ENCODE peak calls at places on chromosome 1, in seven cellular contexts. X is endothelial cell of umbilical vein; F is right cardiac atrium; O is Panc1; L is psoas muscle; V is GM23248; U is naive thymus-derived CD4-positive, alpha-beta T cell. H is an unnamed sample.

GRCh38 chr1:156371553-156372264 is 2.7 kb downstream of the RHBG start:
- DNase-seq in F (peak), X (no peak), U (no peak), V (peak), L (peak), O (no peak), H (no peak)

GRCh38 chr1:85134583-85135455 is 66.0 kb downstream of the SYDE2 start:
- DNase-seq in X (no peak), O (no peak), F (peak), V (peak), L (no peak), U (no peak), H (no peak)

GRCh38 chr1:230465701-230466100 is 39.6 kb upstream of the PGBD5 start:
- DNase-seq in L (no peak), V (no peak), X (no peak), O (no peak), F (no peak), U (no peak), H (no peak)

GRCh38 chr1:5956022-5956830 is 36.0 kb downstream of the NPHP4 start:
- DNase-seq in U (no peak), V (no peak), L (no peak), O (no peak), X (no peak), F (no peak), H (no peak)

GRCh38 chr1:172517545-172517944 is 15.4 kb upstream of the SUCO start:
- DNase-seq in X (no peak), V (no peak), O (no peak), F (no peak), L (no peak), U (no peak), H (no peak)

GRCh38 chr1:145845144-145845513 is 301 bp upstream of the NUDT17 start:
- DNase-seq in V (no peak), X (no peak), O (no peak), L (no peak), F (no peak), U (no peak), H (no peak)

GRCh38 chr1:43367904-43368645 is at the start of gene ELOVL1:
- DNase-seq in L (peak), O (peak), X (peak), V (peak), F (peak), U (peak), H (peak)

GRCh38 chr1:78619803-78620579 is at the start of gene IFI44L:
- DNase-seq in O (no peak), X (peak), F (peak), U (peak), L (peak), V (peak), H (peak)

GRCh38 chr1:57421366-57421765 is 2.5 kb downstream of the DAB1 start:
- DNase-seq in U (no peak), L (no peak), O (no peak), F (no peak), X (no peak), V (peak), H (no peak)

DNA sequence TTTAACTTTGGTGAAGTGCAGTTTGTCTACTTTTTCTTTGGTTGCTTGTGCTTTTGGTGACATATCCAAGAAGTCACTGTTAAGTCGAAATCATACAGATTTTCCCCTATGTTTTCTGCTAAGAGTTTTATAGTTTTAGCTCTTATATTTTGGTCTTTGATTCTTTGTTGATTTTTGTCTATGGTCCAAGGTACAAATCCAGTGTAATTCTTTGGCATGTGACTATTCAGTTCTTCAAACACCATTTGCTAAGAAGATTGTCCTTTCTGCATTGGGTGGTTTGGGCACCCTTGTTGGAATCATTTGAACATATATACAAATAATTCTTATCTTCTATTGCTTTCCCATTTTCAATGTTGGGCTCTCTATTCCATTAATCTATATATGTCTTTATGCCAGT is 16.2 kb downstream of the HIPK1 start:
- DNase-seq in L (no peak), V (no peak), U (no peak), O (no peak), F (no peak), X (no peak), H (no peak)
- H3K4me3 ChIP-seq in L (no peak), V (no peak), U (no peak), O (no peak), F (no peak), X (no peak), H (no peak)

GRCh38 chr1:93595266-93595665 is 86.4 kb downstream of the BCAR3 start:
- DNase-seq in U (no peak), V (peak), F (no peak), L (no peak), O (no peak), X (no peak), H (no peak)
- H3K4me3 ChIP-seq in U (no peak), V (no peak), F (no peak), L (no peak), O (no peak), X (no peak), H (no peak)

GRCh38 chr1:182628657-182629056 is 24.5 kb upstream of the RGS16 start:
- DNase-seq in L (no peak), U (no peak), X (no peak), F (no peak), O (no peak), V (no peak), H (no peak)

GRCh38 chr1:182629674-182630073 is 25.5 kb upstream of the RGS16 start:
- DNase-seq in X (no peak), O (no peak), F (no peak), U (no peak), V (no peak), L (no peak), H (no peak)

GRCh38 chr1:182625716-182626504 is 21.7 kb upstream of the RGS16 start:
- DNase-seq in V (peak), O (no peak), L (no peak), U (no peak), F (no peak), X (no peak), H (no peak)

GRCh38 chr1:182624582-182624981 is 20.4 kb upstream of the RGS16 start:
- DNase-seq in L (no peak), F (no peak), V (no peak), U (no peak), O (no peak), X (no peak), H (no peak)

DNA sequence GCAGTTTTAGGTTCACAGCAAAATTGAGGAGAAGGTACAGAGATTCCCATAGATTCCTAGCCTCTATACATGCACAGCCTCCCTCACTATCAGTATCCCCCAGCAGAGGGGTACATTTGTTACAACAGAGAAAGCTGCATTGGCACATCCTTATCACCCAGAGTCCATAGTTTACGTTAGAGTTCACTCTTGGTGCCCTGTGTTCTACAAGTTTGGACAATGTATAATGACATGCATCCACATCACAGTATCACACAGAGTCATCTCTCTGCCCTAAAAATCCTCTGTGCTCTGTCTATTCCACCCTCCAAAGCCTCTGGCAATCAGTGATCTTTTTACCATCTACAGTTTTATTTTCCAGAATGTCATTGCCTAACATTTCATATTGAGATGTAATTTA is 22.3 kb upstream of the RGS16 start:
- DNase-seq in L (no peak), F (no peak), U (no peak), X (no peak), V (no peak), O (no peak), H (no peak)
- H3K4me3 ChIP-seq in L (no peak), F (no peak), U (no peak), X (no peak), V (no peak), O (no peak), H (no peak)

GRCh38 chr1:50213505-50213904 is 104.8 kb downstream of the ELAVL4 start:
- DNase-seq in U (no peak), F (no peak), V (no peak), L (no peak), O (no peak), X (no peak), H (no peak)

GRCh38 chr1:50214764-50215163 is 106.0 kb downstream of the ELAVL4 start:
- DNase-seq in F (no peak), U (no peak), V (no peak), L (no peak), X (no peak), O (no peak), H (no peak)

GRCh38 chr1:50208296-50208695 is 99.6 kb downstream of the ELAVL4 start:
- DNase-seq in V (peak), O (no peak), U (no peak), X (no peak), L (no peak), F (no peak), H (no peak)

GRCh38 chr1:50209749-50210148 is 101.0 kb downstream of the ELAVL4 start:
- DNase-seq in X (no peak), L (no peak), O (no peak), V (no peak), F (no peak), U (no peak), H (no peak)
- H3K4me3 ChIP-seq in X (no peak), L (no peak), O (no peak), V (no peak), F (no peak), U (no peak), H (no peak)

GRCh38 chr1:33439662-33440061 is 8.8 kb upstream of the PHC2 start:
- DNase-seq in V (no peak), X (no peak), O (no peak), U (no peak), L (no peak), F (no peak), H (no peak)
- H3K4me3 ChIP-seq in V (no peak), X (no peak), O (no peak), U (no peak), L (no peak), F (no peak), H (no peak)

GRCh38 chr1:1781526-1781903 is 3.2 kb upstream of the NADK start:
- DNase-seq in L (peak), O (no peak), U (no peak), F (no peak), V (peak), X (no peak), H (no peak)
- H3K4me3 ChIP-seq in L (no peak), O (no peak), U (no peak), F (no peak), V (no peak), X (no peak), H (no peak)

DNA sequence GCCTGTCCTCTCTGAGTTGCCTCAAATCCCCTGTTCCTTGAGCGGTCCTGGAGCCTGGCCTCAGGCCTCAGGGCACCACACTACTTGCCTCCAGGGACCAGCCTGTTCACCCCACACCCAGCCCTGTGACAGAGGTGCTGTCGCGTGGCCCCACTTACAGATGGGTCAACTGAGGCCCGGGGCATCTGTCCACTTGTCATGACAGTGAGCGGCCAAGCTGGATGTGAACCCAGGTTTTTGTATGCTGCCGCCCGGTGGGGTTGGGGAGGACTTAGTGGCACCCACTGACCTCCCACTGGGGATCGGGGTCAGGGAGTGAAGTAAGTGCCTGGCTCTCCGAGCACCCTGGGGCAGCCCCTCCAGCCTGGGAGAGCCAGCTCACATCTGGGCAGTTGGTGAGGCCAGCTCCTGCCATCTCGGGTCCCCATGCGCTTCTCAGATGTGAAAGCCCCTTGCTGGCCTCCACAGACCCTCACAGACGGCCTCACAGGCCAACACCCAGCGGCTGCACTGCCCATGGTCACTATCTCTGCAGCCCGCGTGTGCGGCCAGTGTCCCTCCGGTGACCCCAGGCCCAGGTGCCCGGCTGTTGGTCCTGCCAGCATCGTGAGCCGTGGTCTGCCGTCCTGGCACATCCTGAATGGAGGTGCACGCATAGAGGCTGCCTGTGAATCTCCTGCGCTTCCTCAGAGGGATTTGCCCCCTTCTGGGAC is 9.3 kb upstream of the FAAP20 start:
- DNase-seq in O (no peak), U (no peak), L (no peak), F (peak), V (no peak), X (no peak), H (no peak)
- H3K4me3 ChIP-seq in O (peak), U (no peak), L (peak), F (peak), V (peak), X (no peak), H (peak)

DNA sequence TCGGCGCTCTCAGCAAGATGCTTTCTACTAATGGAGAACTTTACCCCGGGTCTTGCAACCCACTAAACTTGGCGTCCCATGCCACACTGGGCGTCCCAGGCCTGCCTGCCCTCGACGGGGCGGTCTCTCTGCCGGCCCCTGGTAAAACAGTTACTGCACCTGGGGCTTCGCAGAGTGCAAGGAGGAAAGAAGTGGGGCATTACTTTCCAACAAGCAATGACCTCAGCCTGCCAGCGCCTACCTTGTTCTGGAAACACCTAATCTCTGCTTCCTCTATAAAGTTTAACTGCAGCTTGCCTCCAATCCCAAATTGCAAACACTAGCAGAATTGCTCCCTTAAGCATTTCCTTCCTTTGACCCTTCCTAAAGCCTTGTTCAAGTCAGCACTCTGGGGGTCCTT is 27.7 kb upstream of the NFIA start:
- DNase-seq in U (no peak), O (no peak), F (no peak), X (no peak), V (no peak), L (peak), H (no peak)
- H3K4me3 ChIP-seq in U (no peak), O (no peak), F (no peak), X (no peak), V (no peak), L (peak), H (no peak)

GRCh38 chr1:26109229-26110164 is 2.1 kb upstream of the PDIK1L start:
- DNase-seq in L (no peak), X (no peak), F (no peak), V (no peak), O (no peak), U (no peak), H (no peak)
- H3K4me3 ChIP-seq in L (no peak), X (no peak), F (no peak), V (no peak), O (no peak), U (no peak), H (no peak)

GRCh38 chr1:240611619-240612490 is at the start of gene GREM2:
- DNase-seq in X (peak), F (peak), O (no peak), V (peak), L (peak), U (peak), H (no peak)

GRCh38 chr1:240611228-240611618 is 732 bp downstream of the GREM2 start:
- DNase-seq in X (no peak), L (no peak), V (no peak), U (no peak), F (no peak), O (no peak), H (no peak)

GRCh38 chr1:240607006-240607405 is 4.9 kb downstream of the GREM2 start:
- DNase-seq in O (no peak), L (no peak), X (no peak), F (no peak), V (no peak), U (no peak), H (no peak)

GRCh38 chr1:240609527-240610060 is 2.4 kb downstream of the GREM2 start:
- DNase-seq in V (peak), U (no peak), F (no peak), O (no peak), L (no peak), X (no peak), H (no peak)

GRCh38 chr1:240608707-240609106 is 3.2 kb downstream of the GREM2 start:
- DNase-seq in F (no peak), X (no peak), U (no peak), O (no peak), L (no peak), V (peak), H (no peak)
- H3K4me3 ChIP-seq in F (no peak), X (no peak), U (no peak), O (no peak), L (no peak), V (peak), H (no peak)

H was measured in heart right ventricle.